ENCODE peak calls at places on chromosomes 1 and 21, in four cellular contexts. K is GM23338, V is transverse colon, A is prostate gland. O is an unnamed sample.

GRCh38 chr1:6738987-6739386 is 37.4 kb upstream of the DNAJC11 start:
- DNase-seq in K (no peak), V (no peak), A (no peak), O (no peak)

GRCh38 chr1:201648911-201649775 is 110.2 kb downstream of the NAV1 start:
- DNase-seq in K (peak), V (peak), A (no peak), O (no peak)

GRCh38 chr1:208343226-208343625 is 99.0 kb upstream of the PLXNA2 start:
- DNase-seq in K (no peak), V (no peak), A (no peak), O (no peak)

GRCh38 chr1:87600070-87600469 is 271.4 kb downstream of the LMO4 start:
- DNase-seq in K (no peak), V (no peak), A (no peak), O (no peak)

GRCh38 chr1:230581446-230582079 is 60.7 kb upstream of the COG2 start:
- DNase-seq in K (peak), V (no peak), A (no peak), O (no peak)

GRCh38 chr21:27412530-27412929 is 445.6 kb upstream of the ADAMTS5 start:
- DNase-seq in K (no peak), V (no peak), A (no peak), O (no peak)

GRCh38 chr1:104760017-104760416 is 1010.3 kb downstream of the AMY1C start:
- DNase-seq in K (no peak), V (no peak), A (no peak), O (no peak)

GRCh38 chr1:212805767-212806166 is 14.1 kb downstream of the TATDN3 start:
- DNase-seq in K (no peak), V (no peak), A (no peak), O (no peak)

GRCh38 chr1:99659755-99660210 is 13.9 kb downstream of the PALMD start:
- DNase-seq in K (peak), V (no peak), A (peak), O (no peak)

GRCh38 chr1:15429701-15430149 is 8.5 kb upstream of the CTRC start:
- DNase-seq in K (no peak), V (no peak), A (no peak), O (no peak)

GRCh38 chr1:10697621-10698160 is 98.8 kb downstream of the CASZ1 start:
- DNase-seq in K (no peak), V (no peak), A (peak), O (no peak)

GRCh38 chr1:203127672-203128611 is at the start of gene ADORA1:
- DNase-seq in K (peak), V (peak), A (peak), O (no peak)

GRCh38 chr1:153539395-153540093 is 1.2 kb downstream of the S100A5 start:
- DNase-seq in K (no peak), V (no peak), A (no peak), O (no peak)

GRCh38 chr1:3049905-3050304 is 19.1 kb upstream of the PRDM16 start:
- DNase-seq in K (no peak), V (no peak), A (no peak), O (no peak)

GRCh38 chr1:235852887-235853286 is 13.8 kb downstream of the LYST start:
- DNase-seq in K (no peak), V (no peak), A (no peak), O (no peak)

GRCh38 chr1:37605061-37605650 is 9.4 kb upstream of the GNL2 start:
- DNase-seq in K (peak), V (no peak), A (no peak), O (no peak)

GRCh38 chr1:51518033-51518729 is 885 bp downstream of the EPS15 start:
- DNase-seq in K (peak), V (peak), A (peak), O (no peak)
- TF ChIP-seq POLR2AphosphoS5 in K (no peak), V (peak), A (peak), O (no peak)

DNA sequence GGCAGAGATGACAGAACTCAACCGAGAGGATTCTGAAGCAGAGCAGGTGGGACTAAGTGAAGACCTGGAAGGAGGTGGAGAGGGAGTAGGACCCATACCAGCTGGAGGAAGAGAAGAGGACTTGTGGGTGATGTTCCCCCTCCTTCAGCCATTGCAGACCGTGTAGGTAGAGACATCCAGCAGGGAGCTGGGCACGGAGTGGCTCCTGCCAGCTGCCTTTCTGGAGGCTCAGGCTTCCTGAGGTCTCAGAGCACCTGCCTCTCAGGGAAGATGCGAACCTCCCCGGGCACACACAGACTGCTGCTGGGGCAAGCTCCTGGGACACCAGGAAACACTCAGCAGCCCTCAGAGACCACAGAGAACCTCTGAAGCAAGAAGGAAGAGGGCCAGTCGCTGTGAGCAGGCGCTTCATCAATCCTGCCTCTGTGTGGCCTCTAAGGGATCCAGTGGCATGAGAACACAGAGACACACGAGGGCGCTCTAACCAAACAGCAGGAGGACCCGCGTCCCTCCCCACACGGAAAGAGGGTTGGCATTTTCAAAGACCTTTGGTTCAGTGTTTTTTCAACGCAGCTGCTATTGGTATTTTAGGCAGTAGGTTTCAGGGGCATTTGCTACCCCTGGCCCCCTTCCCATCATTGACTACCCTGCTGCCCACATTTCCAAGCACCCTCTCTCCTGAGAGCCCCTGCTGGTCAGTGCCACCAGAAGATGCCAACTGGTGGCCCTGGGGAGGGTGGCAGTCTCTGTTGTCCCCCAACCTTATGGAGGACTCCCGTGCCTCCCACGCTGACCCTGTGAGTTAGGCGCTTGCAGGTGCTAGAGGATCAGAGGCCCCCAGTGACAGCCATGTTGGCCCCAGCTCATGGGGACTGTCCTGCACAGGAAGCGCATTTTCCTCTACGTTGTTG is 89.6 kb upstream of the EDN2 start:
- DNase-seq in K (peak), V (peak), A (peak), O (no peak)
- TF ChIP-seq POLR2AphosphoS5 in K (no peak), V (no peak), A (peak), O (no peak)

GRCh38 chr21:44989538-44989888 is 49.7 kb downstream of the SLX9 start:
- DNase-seq in K (no peak), V (no peak), A (no peak), O (no peak)
- TF ChIP-seq POLR2AphosphoS5 in K (no peak), V (peak), A (no peak), O (peak)

DNA sequence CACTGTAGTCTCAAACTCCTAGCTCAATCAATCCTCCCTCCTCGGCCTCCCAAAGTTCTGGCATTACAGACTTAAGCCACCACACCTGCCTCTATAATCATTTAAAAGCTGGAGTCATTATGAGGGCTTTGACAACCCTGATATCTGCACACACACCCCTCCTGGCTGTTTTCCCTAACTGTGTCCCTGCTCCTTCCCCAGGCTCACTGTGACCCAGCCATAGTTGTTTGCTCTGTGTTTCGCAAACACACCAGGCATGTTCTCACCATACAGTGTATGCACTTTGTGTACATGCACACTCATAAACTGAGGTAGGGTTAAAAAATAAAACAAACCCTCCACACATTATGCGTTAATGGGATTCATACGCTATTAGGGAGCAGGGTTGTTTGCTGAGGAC is 21.8 kb upstream of the IL20 start:
- DNase-seq in K (no peak), V (no peak), A (no peak), O (no peak)
- TF ChIP-seq POLR2AphosphoS5 in K (no peak), V (no peak), A (no peak), O (no peak)

O was measured in esophagus muscularis mucosa.